ENCODE peak calls at places on chromosomes 6 and 20, in five cellular contexts. K, A, I, J and P are unnamed samples.

GRCh38 chr20:53706511-53707031 is 112.9 kb upstream of the ZNF217 start:
- DNase-seq in K (peak; percentile 29), A (no peak), I (no peak), J (no peak), P (peak; percentile 43)

GRCh38 chr6:137155830-137156229 is 17.6 kb downstream of the IL22RA2 start:
- DNase-seq in A (peak; percentile 26), J (no peak), K (peak; percentile 89), I (no peak), P (no peak)

GRCh38 chr6:141675957-141676356 is 456.8 kb upstream of the GJE1 start:
- DNase-seq in A (no peak), K (peak; percentile 53), J (no peak), I (no peak), P (no peak)

GRCh38 chr6:107670792-107671199 is 153.3 kb downstream of the SCML4 start:
- DNase-seq in I (no peak), J (peak; percentile 60), A (peak; percentile 21), K (peak; percentile 56), P (no peak)

GRCh38 chr6:127951172-127951995 is 50.5 kb upstream of the THEMIS start:
- DNase-seq in A (no peak), K (no peak), I (no peak), J (no peak), P (no peak)

GRCh38 chr6:54879188-54879985 is 32.8 kb downstream of the FAM83B start:
- DNase-seq in K (no peak), A (no peak), J (no peak), I (no peak), P (no peak)

GRCh38 chr6:53394704-53395103 is 46.0 kb upstream of the ELOVL5 start:
- DNase-seq in J (no peak), K (no peak), I (no peak), A (no peak), P (no peak)

GRCh38 chr6:41568585-41569384 is 22.6 kb downstream of the FOXP4 start:
- DNase-seq in K (no peak), A (no peak), I (no peak), J (no peak), P (no peak)

GRCh38 chr20:4795394-4795793 is 73.7 kb downstream of the PRND start:
- DNase-seq in I (peak; percentile 12), J (peak; percentile 48), K (peak; percentile 83), A (peak; percentile 47), P (peak; percentile 27)

GRCh38 chr20:49380245-49380875 is 102.1 kb downstream of the KCNB1 start:
- DNase-seq in I (no peak), A (no peak), K (no peak), J (peak; percentile 66), P (no peak)

GRCh38 chr6:142374965-142375733 is 73.3 kb downstream of the ADGRG6 start:
- DNase-seq in J (no peak), A (no peak), I (peak; percentile 86), K (no peak), P (peak; percentile 23)